ENCODE peak calls at places on chromosomes 1 and 21, in six cellular contexts. One of them, this sample, is unnamed.

GRCh38 chr1:30353637-30354036 is 369.7 kb downstream of the MATN1 start:
- DNase-seq in IMR-90: no peak
- DNase-seq in Peyer's patch: no peak
- DNase-seq in stomach: no peak
- DNase-seq in right lobe of liver: no peak
- DNase-seq in GM12892: no peak
- DNase-seq in this sample: no peak

GRCh38 chr1:178650950-178651461 is 74.0 kb upstream of the RALGPS2 start:
- DNase-seq in Peyer's patch: no peak
- DNase-seq in IMR-90: peak
- DNase-seq in stomach: no peak
- DNase-seq in GM12892: no peak
- DNase-seq in right lobe of liver: no peak
- DNase-seq in this sample: no peak

GRCh38 chr1:183124259-183124658 is 61.8 kb upstream of the LAMC2 start:
- DNase-seq in Peyer's patch: peak
- DNase-seq in IMR-90: no peak
- DNase-seq in GM12892: no peak
- DNase-seq in stomach: no peak
- DNase-seq in right lobe of liver: no peak
- DNase-seq in this sample: no peak

GRCh38 chr1:215992620-215993019 is 425.5 kb downstream of the KCTD3 start:
- DNase-seq in Peyer's patch: no peak
- DNase-seq in right lobe of liver: no peak
- DNase-seq in IMR-90: peak
- DNase-seq in GM12892: no peak
- DNase-seq in stomach: no peak
- DNase-seq in this sample: no peak

GRCh38 chr1:19310720-19311502 is 1.0 kb downstream of the AKR7A2 start:
- DNase-seq in right lobe of liver: no peak
- DNase-seq in Peyer's patch: no peak
- DNase-seq in stomach: no peak
- DNase-seq in GM12892: no peak
- DNase-seq in IMR-90: peak
- DNase-seq in this sample: no peak

GRCh38 chr1:204404629-204405028 is 7.0 kb downstream of the PPP1R15B start:
- DNase-seq in Peyer's patch: no peak
- DNase-seq in IMR-90: no peak
- DNase-seq in GM12892: no peak
- DNase-seq in stomach: no peak
- DNase-seq in right lobe of liver: no peak
- DNase-seq in this sample: no peak

GRCh38 chr1:193562121-193562520 is 375.7 kb upstream of the B3GALT2 start:
- DNase-seq in stomach: no peak
- DNase-seq in right lobe of liver: no peak
- DNase-seq in Peyer's patch: no peak
- DNase-seq in GM12892: no peak
- DNase-seq in IMR-90: no peak
- DNase-seq in this sample: no peak

GRCh38 chr1:81252471-81253160 is 548.1 kb upstream of the ADGRL2 start:
- DNase-seq in GM12892: no peak
- DNase-seq in IMR-90: no peak
- DNase-seq in Peyer's patch: no peak
- DNase-seq in stomach: no peak
- DNase-seq in right lobe of liver: no peak
- DNase-seq in this sample: no peak

GRCh38 chr21:37459575-37459974 is 93.0 kb downstream of the DYRK1A start:
- DNase-seq in Peyer's patch: no peak
- DNase-seq in right lobe of liver: no peak
- DNase-seq in GM12892: no peak
- DNase-seq in IMR-90: peak
- DNase-seq in stomach: no peak
- DNase-seq in this sample: no peak

GRCh38 chr1:25548601-25549000 is 5.2 kb downstream of the LDLRAP1 start:
- DNase-seq in IMR-90: no peak
- DNase-seq in GM12892: no peak
- DNase-seq in right lobe of liver: no peak
- DNase-seq in Peyer's patch: no peak
- DNase-seq in stomach: no peak
- DNase-seq in this sample: no peak

GRCh38 chr1:25546193-25546592 is 2.8 kb downstream of the LDLRAP1 start:
- DNase-seq in IMR-90: no peak
- DNase-seq in GM12892: no peak
- DNase-seq in stomach: no peak
- DNase-seq in right lobe of liver: no peak
- DNase-seq in Peyer's patch: no peak
- DNase-seq in this sample: no peak

GRCh38 chr1:25550155-25550506 is 6.7 kb downstream of the LDLRAP1 start:
- DNase-seq in Peyer's patch: no peak
- DNase-seq in GM12892: no peak
- DNase-seq in right lobe of liver: no peak
- DNase-seq in IMR-90: peak
- DNase-seq in stomach: no peak
- DNase-seq in this sample: no peak

GRCh38 chr1:25550683-25551310 is 7.4 kb downstream of the LDLRAP1 start:
- DNase-seq in IMR-90: peak
- DNase-seq in stomach: no peak
- DNase-seq in right lobe of liver: no peak
- DNase-seq in Peyer's patch: no peak
- DNase-seq in GM12892: no peak
- DNase-seq in this sample: no peak

GRCh38 chr1:25549273-25550154 is 6.1 kb downstream of the LDLRAP1 start:
- DNase-seq in right lobe of liver: no peak
- DNase-seq in stomach: peak
- DNase-seq in IMR-90: peak
- DNase-seq in GM12892: peak
- DNase-seq in Peyer's patch: peak
- DNase-seq in this sample: peak
- TF ChIP-seq POLR2A in right lobe of liver: no peak
- TF ChIP-seq POLR2A in stomach: no peak
- TF ChIP-seq POLR2A in IMR-90: no peak
- TF ChIP-seq POLR2A in GM12892: peak
- TF ChIP-seq POLR2A in Peyer's patch: no peak
- TF ChIP-seq POLR2A in this sample: no peak

GRCh38 chr1:235504122-235504493 is at the start of gene B3GALNT2:
- DNase-seq in IMR-90: no peak
- DNase-seq in stomach: no peak
- DNase-seq in Peyer's patch: no peak
- DNase-seq in GM12892: no peak
- DNase-seq in right lobe of liver: no peak
- DNase-seq in this sample: no peak
- TF ChIP-seq POLR2A in IMR-90: no peak
- TF ChIP-seq POLR2A in stomach: peak
- TF ChIP-seq POLR2A in Peyer's patch: peak
- TF ChIP-seq POLR2A in GM12892: no peak
- TF ChIP-seq POLR2A in right lobe of liver: peak
- TF ChIP-seq POLR2A in this sample: peak

GRCh38 chr1:225889743-225890142 is 797 bp upstream of the LEFTY1 start:
- DNase-seq in IMR-90: no peak
- DNase-seq in stomach: no peak
- DNase-seq in GM12892: no peak
- DNase-seq in Peyer's patch: no peak
- DNase-seq in right lobe of liver: no peak
- DNase-seq in this sample: no peak
- TF ChIP-seq POLR2A in IMR-90: no peak
- TF ChIP-seq POLR2A in stomach: no peak
- TF ChIP-seq POLR2A in GM12892: no peak
- TF ChIP-seq POLR2A in Peyer's patch: no peak
- TF ChIP-seq POLR2A in right lobe of liver: no peak
- TF ChIP-seq POLR2A in this sample: no peak

GRCh38 chr1:56516539-56517252 is 62.7 kb downstream of the PLPP3 start:
- DNase-seq in GM12892: peak
- DNase-seq in IMR-90: peak
- DNase-seq in right lobe of liver: no peak
- DNase-seq in Peyer's patch: peak
- DNase-seq in stomach: peak
- DNase-seq in this sample: peak
- TF ChIP-seq POLR2A in GM12892: no peak
- TF ChIP-seq POLR2A in IMR-90: no peak
- TF ChIP-seq POLR2A in right lobe of liver: no peak
- TF ChIP-seq POLR2A in Peyer's patch: no peak
- TF ChIP-seq POLR2A in stomach: no peak
- TF ChIP-seq POLR2A in this sample: peak